ENCODE peak calls at places on chromosomes 1 and 21, in four cellular contexts. Z, A, X and E are unnamed samples.

GRCh38 chr1:26697978-26698849 is 2.4 kb downstream of the ARID1A start:
- DNase-seq in Z (peak), A (peak), X (peak), E (no peak)

GRCh38 chr1:119808972-119809550 is 2.2 kb downstream of the REG4 start:
- DNase-seq in Z (peak), A (peak), X (peak), E (peak)

GRCh38 chr1:225977937-225978748 is 21.0 kb downstream of the SDE2 start:
- DNase-seq in Z (no peak), A (no peak), X (no peak), E (no peak)

GRCh38 chr1:55375617-55376258 is 160.6 kb upstream of the USP24 start:
- DNase-seq in Z (no peak), A (peak), X (no peak), E (no peak)

GRCh38 chr1:68173283-68174172 is 58.8 kb downstream of the WLS start:
- DNase-seq in Z (peak), A (no peak), X (no peak), E (no peak)

GRCh38 chr1:94926365-94926914 is 470 bp downstream of the CNN3 start:
- DNase-seq in Z (no peak), A (no peak), X (peak), E (no peak)

GRCh38 chr1:36161656-36162531 is 5.9 kb downstream of the MAP7D1 start:
- DNase-seq in Z (peak), A (no peak), X (peak), E (no peak)

GRCh38 chr1:59699227-59699847 is 115.4 kb upstream of the HOOK1 start:
- DNase-seq in Z (peak), A (no peak), X (peak), E (no peak)

GRCh38 chr1:17314491-17314971 is 6.5 kb downstream of the PADI4 start:
- DNase-seq in Z (no peak), A (no peak), X (no peak), E (no peak)

GRCh38 chr1:15680131-15680530 is 4.0 kb upstream of the PLEKHM2 start:
- DNase-seq in Z (peak), A (peak), X (peak), E (no peak)

GRCh38 chr1:246726255-246726679 is 2.1 kb downstream of the SCCPDH start:
- DNase-seq in Z (no peak), A (no peak), X (no peak), E (no peak)

GRCh38 chr1:84089470-84090261 is 54.4 kb upstream of the PRKACB start:
- DNase-seq in Z (peak), A (peak), X (peak), E (no peak)

GRCh38 chr1:83761084-83761760 is 237.7 kb downstream of the TTLL7 start:
- DNase-seq in Z (no peak), A (no peak), X (no peak), E (no peak)

GRCh38 chr21:38798481-38798882 is 7.2 kb upstream of the ETS2 start:
- DNase-seq in Z (peak), A (no peak), X (peak), E (no peak)